ENCODE peak calls at places on chromosome 12, in five cellular contexts. M is left lung, I is T-cell, F is lung, K is mucosa of descending colon. T is an unnamed sample.

GRCh38 chr12:130192667-130193345 is 30.5 kb downstream of the FZD10 start:
- ATAC-seq in M (no peak), I (no peak), F (no peak), K (no peak), T (no peak)

GRCh38 chr12:53538209-53538689 is 31.0 kb upstream of the NPFF start:
- ATAC-seq in M (peak), I (no peak), F (peak), K (peak), T (no peak)

GRCh38 chr12:31928246-31929139 is 30.7 kb upstream of the RESF1 start:
- ATAC-seq in M (no peak), I (peak), F (no peak), K (peak), T (no peak)

GRCh38 chr12:62915130-62915529 is 19.8 kb downstream of the PPM1H start:
- ATAC-seq in M (no peak), I (no peak), F (no peak), K (no peak), T (no peak)

GRCh38 chr12:116640320-116640719 is 81.1 kb downstream of the MAP1LC3B2 start:
- ATAC-seq in M (no peak), I (no peak), F (no peak), K (no peak), T (no peak)

GRCh38 chr12:69066420-69067373 is 133.7 kb upstream of the CPM start:
- ATAC-seq in M (peak), I (no peak), F (no peak), K (no peak), T (no peak)

GRCh38 chr12:121423682-121424631 is 24.0 kb downstream of the RNF34 start:
- ATAC-seq in M (no peak), I (no peak), F (no peak), K (no peak), T (no peak)

GRCh38 chr12:57616383-57617101 is 5.3 kb downstream of the ARHGEF25 start:
- ATAC-seq in M (no peak), I (no peak), F (no peak), K (no peak), T (no peak)

GRCh38 chr12:67994046-67994445 is 4.8 kb downstream of the IFNG-AS1 start:
- ATAC-seq in M (no peak), I (no peak), F (no peak), K (no peak), T (no peak)

GRCh38 chr12:66203820-66204219 is 14.8 kb downstream of the IRAK3 start:
- ATAC-seq in M (no peak), I (no peak), F (no peak), K (no peak), T (no peak)

GRCh38 chr12:7175493-7175892 is 14.0 kb upstream of the PEX5 start:
- ATAC-seq in M (no peak), I (no peak), F (no peak), K (peak), T (no peak)

GRCh38 chr12:3421599-3421998 is 69.4 kb upstream of the PRMT8 start:
- ATAC-seq in M (no peak), I (no peak), F (no peak), K (no peak), T (no peak)

GRCh38 chr12:6757028-6757689 is 4.2 kb upstream of the MLF2 start:
- ATAC-seq in M (no peak), I (no peak), F (no peak), K (no peak), T (no peak)

GRCh38 chr12:67515679-67516363 is 132.7 kb upstream of the DYRK2 start:
- ATAC-seq in M (no peak), I (peak), F (no peak), K (peak), T (no peak)

GRCh38 chr12:94753071-94753779 is 102.9 kb upstream of the TMCC3 start:
- ATAC-seq in M (peak), I (no peak), F (no peak), K (peak), T (no peak)

GRCh38 chr12:27148373-27148772 is 66.0 kb upstream of the C12orf71 start:
- ATAC-seq in M (no peak), I (no peak), F (no peak), K (no peak), T (no peak)

GRCh38 chr12:113186033-113186365 is 478 bp downstream of the RITA1 start:
- ATAC-seq in M (no peak), I (no peak), F (no peak), K (peak), T (no peak)

GRCh38 chr12:8594072-8594471 is 18.6 kb downstream of the AICDA start:
- ATAC-seq in M (no peak), I (no peak), F (no peak), K (no peak), T (no peak)

T was measured in SK-N-SH treated with all-trans-retinoic acid at 6 μM for 48 hours.